ENCODE peak calls at places on chromosomes 3 and 15, in eight cellular contexts. O, H, K, Q, T, A, L and F are unnamed samples.

GRCh38 chr3:28745904-28746617 is 397.4 kb upstream of the AZI2 start:
- DNase-seq in T (no peak), Q (no peak), L (no peak), O (no peak), H (no peak), K (no peak), A (no peak), F (no peak)

GRCh38 chr15:32994810-32995424 is 199.6 kb downstream of the FMN1 start:
- DNase-seq in K (peak), H (no peak), L (no peak), Q (no peak), A (no peak), O (no peak), T (no peak), F (no peak)

GRCh38 chr3:8987673-8988655 is 24.7 kb upstream of the RAD18 start:
- DNase-seq in Q (peak), L (peak), A (peak), T (no peak), K (peak), H (peak), O (no peak), F (peak)

GRCh38 chr3:182618085-182618732 is 175.1 kb upstream of the ATP11B start:
- DNase-seq in Q (no peak), A (no peak), L (no peak), O (no peak), K (peak), T (no peak), H (no peak), F (no peak)

GRCh38 chr3:189909139-189909538 is 211.6 kb downstream of the P3H2 start:
- DNase-seq in Q (no peak), T (no peak), H (no peak), K (no peak), O (no peak), L (no peak), A (no peak), F (no peak)

GRCh38 chr15:95528920-95529319 is 801.6 kb upstream of the NR2F2 start:
- DNase-seq in O (no peak), A (no peak), L (no peak), K (no peak), H (no peak), T (no peak), Q (no peak), F (no peak)

GRCh38 chr3:156480949-156481348 is 74.0 kb downstream of the SSR3 start:
- DNase-seq in T (no peak), A (no peak), O (no peak), K (no peak), L (no peak), H (no peak), Q (no peak), F (no peak)

GRCh38 chr15:48717458-48717857 is 71.9 kb upstream of the FBN1 start:
- DNase-seq in T (no peak), H (no peak), K (no peak), Q (no peak), L (no peak), A (no peak), O (no peak), F (no peak)

GRCh38 chr3:168096210-168096795 is 579 bp upstream of the GOLIM4 start:
- DNase-seq in L (no peak), H (peak), T (peak), K (peak), O (peak), Q (peak), A (peak), F (peak)

GRCh38 chr3:23940775-23941174 is 4.3 kb upstream of the NR1D2 start:
- DNase-seq in T (no peak), O (no peak), H (no peak), Q (no peak), A (no peak), L (no peak), K (no peak), F (no peak)

GRCh38 chr15:68015244-68015643 is 38.9 kb upstream of the PIAS1 start:
- DNase-seq in K (no peak), H (no peak), T (no peak), A (no peak), O (no peak), L (no peak), Q (no peak), F (no peak)

GRCh38 chr15:75069301-75069925 is 46.0 kb downstream of the PPCDC start:
- DNase-seq in Q (no peak), A (no peak), O (peak), L (no peak), T (no peak), H (no peak), K (no peak), F (no peak)

GRCh38 chr3:152202976-152203626 is 65.6 kb upstream of the MBNL1 start:
- DNase-seq in O (no peak), Q (no peak), L (no peak), H (no peak), T (no peak), A (peak), K (no peak), F (no peak)

GRCh38 chr3:187072582-187072981 is 66.7 kb downstream of the RPL39L start:
- DNase-seq in Q (no peak), A (no peak), O (no peak), T (no peak), K (no peak), L (no peak), H (no peak), F (no peak)

DNA sequence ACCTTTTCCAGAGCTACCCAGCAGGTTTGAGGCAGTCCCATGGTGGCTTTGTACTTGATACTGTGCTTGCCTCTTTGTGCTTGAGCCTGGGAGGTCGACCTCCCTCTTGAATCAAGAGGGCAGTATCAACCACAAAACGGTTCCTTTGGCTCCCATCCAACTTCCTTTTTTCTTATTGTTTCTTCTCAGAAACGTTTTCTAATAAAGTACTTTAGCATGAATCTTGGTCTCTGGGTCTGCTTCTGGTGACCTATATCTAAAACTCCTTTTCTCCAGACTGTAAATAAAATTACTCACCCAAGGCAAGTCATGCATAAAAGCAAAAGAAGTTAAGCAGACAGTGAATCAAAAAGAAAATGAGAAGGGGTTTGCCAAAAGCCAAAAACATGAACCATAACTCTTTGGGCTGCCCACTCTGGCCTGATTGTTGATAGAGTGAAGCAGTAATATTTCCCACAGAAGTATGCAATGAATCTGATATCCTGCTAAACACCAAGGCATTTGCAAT is 112.2 kb upstream of the SLC4A7 start:
- DNase-seq in K (no peak), A (peak), L (no peak), Q (no peak), O (no peak), H (no peak), T (no peak), F (no peak)
- H3K27ac ChIP-seq in K (no peak), A (no peak), L (no peak), Q (no peak), O (peak), H (peak), T (no peak), F (peak)

DNA sequence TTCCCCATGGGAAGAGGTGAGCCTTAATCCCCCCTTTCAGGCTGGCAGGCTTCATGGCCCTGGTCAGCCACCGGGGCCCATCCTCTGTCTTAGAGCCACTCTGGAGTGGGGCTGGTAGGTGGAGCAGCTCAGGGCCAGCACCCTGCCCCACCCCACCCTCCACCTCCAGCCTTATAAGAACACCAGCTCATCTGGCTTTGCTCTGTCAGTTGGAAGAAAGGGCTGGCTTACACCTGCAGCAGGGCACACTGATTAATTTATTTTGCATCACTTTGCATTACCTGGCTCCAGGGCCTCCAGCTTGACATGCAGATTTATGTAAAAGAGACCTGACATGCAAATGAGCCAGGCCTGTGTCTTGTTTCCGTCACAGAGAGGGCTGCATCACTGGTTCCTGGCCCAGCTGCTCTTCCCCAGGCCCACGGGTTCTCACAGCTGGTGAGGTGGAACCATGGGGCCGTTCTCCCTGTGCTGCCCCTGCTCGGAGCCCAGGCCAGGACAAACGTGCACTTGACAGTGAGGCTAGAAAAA is 44.4 kb upstream of the MAGEF1 start:
- DNase-seq in K (no peak), T (no peak), O (no peak), Q (no peak), L (no peak), A (no peak), H (peak), F (no peak)
- H3K27ac ChIP-seq in K (peak), T (peak), O (no peak), Q (peak), L (no peak), A (peak), H (peak), F (peak)

GRCh38 chr3:192957441-192957951 is 39.8 kb upstream of the MB21D2 start:
- DNase-seq in A (peak), Q (no peak), K (no peak), L (no peak), O (peak), H (peak), T (peak), F (peak)
- H3K27ac ChIP-seq in A (no peak), Q (peak), K (no peak), L (no peak), O (peak), H (peak), T (peak), F (peak)

GRCh38 chr15:84629033-84629432 is 25.1 kb downstream of the WDR73 start:
- DNase-seq in K (no peak), H (no peak), A (no peak), T (no peak), O (no peak), Q (no peak), L (no peak), F (no peak)

GRCh38 chr15:84633311-84634227 is 20.5 kb downstream of the WDR73 start:
- DNase-seq in T (no peak), H (peak), O (peak), K (peak), L (peak), A (peak), Q (no peak), F (no peak)

GRCh38 chr15:84638103-84638502 is 16.0 kb downstream of the WDR73 start:
- DNase-seq in Q (no peak), T (no peak), K (no peak), L (no peak), O (no peak), A (no peak), H (peak), F (no peak)

GRCh38 chr15:84631706-84632272 is 22.3 kb downstream of the WDR73 start:
- DNase-seq in K (no peak), A (no peak), O (no peak), L (no peak), T (no peak), Q (no peak), H (no peak), F (no peak)

DNA sequence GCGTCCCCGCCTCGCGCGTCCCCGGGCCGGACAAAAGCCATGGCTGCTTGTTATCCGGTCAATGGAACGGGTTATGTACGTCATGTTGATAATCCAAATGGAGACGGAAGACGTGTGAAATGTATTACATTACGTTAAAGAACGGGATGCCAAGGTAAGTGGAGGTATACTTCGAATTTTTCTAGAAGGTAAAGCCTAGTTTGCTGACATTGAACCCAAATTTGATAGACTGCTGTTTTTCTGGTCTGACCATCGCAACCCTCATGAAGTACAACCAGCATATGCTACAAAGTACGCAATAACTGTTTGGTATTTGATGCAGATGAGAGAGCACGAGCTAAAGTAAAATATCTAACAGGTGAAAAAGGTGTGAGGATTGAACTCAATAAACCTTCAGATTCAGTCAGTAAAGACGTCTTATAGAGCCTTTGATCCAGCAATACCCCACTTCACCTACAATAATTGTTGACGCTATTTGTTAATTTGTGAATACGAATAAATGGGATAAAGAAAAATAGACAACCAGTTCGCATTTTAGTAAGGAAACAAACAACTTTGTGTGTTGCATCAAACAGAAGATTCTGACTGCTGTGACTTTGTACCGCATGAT is 19.8 kb downstream of the WDR73 start:
- DNase-seq in L (no peak), T (no peak), K (no peak), Q (no peak), H (no peak), A (no peak), O (no peak), F (no peak)
- H3K27ac ChIP-seq in L (no peak), T (no peak), K (peak), Q (peak), H (no peak), A (peak), O (peak), F (peak)

GRCh38 chr3:64935995-64936394 is 248.2 kb upstream of the ADAMTS9 start:
- DNase-seq in T (no peak), O (no peak), H (no peak), K (no peak), L (no peak), Q (no peak), A (no peak), F (no peak)

GRCh38 chr3:64939309-64939708 is 251.5 kb upstream of the ADAMTS9 start:
- DNase-seq in K (no peak), Q (no peak), O (no peak), H (no peak), A (no peak), T (no peak), L (no peak), F (no peak)

GRCh38 chr3:64939747-64940450 is 252.1 kb upstream of the ADAMTS9 start:
- DNase-seq in K (no peak), Q (no peak), H (no peak), L (no peak), T (no peak), O (no peak), A (peak), F (no peak)

GRCh38 chr3:64932666-64933342 is 245.0 kb upstream of the ADAMTS9 start:
- DNase-seq in T (no peak), K (no peak), A (no peak), O (no peak), H (no peak), Q (no peak), L (no peak), F (no peak)

GRCh38 chr3:64936570-64936969 is 248.8 kb upstream of the ADAMTS9 start:
- DNase-seq in H (no peak), Q (no peak), O (no peak), L (no peak), K (no peak), T (no peak), A (no peak), F (no peak)
- H3K27ac ChIP-seq in H (no peak), Q (no peak), O (no peak), L (no peak), K (no peak), T (no peak), A (no peak), F (peak)

DNA sequence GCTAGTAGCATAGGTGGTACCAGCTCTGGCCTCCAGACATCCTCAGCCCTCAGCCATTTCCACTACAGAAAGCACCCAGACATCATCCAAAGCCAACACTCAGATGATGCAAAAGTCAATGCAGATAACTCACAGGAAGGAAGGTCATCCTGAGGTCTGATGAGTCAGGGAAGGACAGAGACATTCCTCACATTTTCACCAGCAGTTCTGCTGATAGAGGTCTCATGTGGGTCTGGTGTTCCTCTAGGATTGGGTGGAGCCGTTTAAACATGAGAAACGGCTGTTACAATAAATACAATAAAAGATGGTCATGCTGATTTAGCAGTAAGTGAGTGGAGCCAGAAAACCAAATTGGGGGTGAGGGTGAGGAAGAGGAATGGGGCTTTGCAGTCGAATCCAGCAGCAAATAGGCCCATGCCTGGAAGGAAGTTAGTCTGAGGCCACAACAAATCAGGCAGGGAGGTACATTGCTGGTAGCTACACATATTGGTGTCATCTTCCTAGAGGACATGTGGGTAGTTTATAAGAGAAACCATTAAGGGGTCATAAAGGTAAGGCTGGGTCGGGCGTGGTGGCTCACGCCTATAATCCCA is 33.3 kb upstream of the FLNB start:
- DNase-seq in H (peak), A (no peak), O (no peak), Q (no peak), L (no peak), K (no peak), T (peak), F (no peak)
- H3K27ac ChIP-seq in H (peak), A (peak), O (peak), Q (no peak), L (no peak), K (no peak), T (peak), F (peak)

GRCh38 chr3:63709576-63709975 is 57.1 kb downstream of the SNTN start:
- DNase-seq in O (no peak), T (no peak), Q (no peak), K (no peak), H (no peak), A (no peak), L (no peak), F (no peak)

GRCh38 chr3:63705092-63705645 is 52.7 kb downstream of the SNTN start:
- DNase-seq in A (no peak), H (no peak), K (no peak), Q (no peak), T (no peak), O (no peak), L (no peak), F (no peak)

GRCh38 chr3:63706321-63707085 is 54.0 kb downstream of the SNTN start:
- DNase-seq in T (no peak), Q (no peak), H (no peak), O (no peak), K (no peak), L (no peak), A (no peak), F (no peak)

DNA sequence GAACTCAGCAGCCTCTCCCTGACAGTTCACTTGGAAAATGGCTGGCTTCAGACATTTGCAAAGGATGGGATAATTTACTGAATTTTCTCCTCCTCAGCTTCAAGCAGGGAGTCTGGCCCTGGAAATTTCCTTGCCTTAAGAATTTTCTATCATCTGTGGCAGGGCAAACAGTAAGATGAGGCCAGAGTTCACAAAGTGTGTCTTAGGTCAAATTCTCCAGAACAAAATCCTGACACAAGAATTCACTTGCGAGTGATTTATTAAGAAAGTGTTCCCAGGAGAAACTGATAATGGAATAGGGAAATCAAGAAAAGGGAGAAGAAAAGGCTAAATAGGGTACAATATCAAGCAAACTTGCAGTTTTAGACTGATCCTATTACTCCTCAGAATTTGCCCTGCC is 55.3 kb downstream of the SNTN start:
- DNase-seq in Q (no peak), O (no peak), H (no peak), L (no peak), T (no peak), K (no peak), A (no peak), F (no peak)
- H3K27ac ChIP-seq in Q (peak), O (no peak), H (no peak), L (no peak), T (no peak), K (no peak), A (no peak), F (no peak)

GRCh38 chr15:78061963-78062427 is 15.5 kb downstream of the TBC1D2B start:
- DNase-seq in T (no peak), A (no peak), H (no peak), Q (no peak), O (peak), L (no peak), K (peak), F (no peak)
- H3K27ac ChIP-seq in T (no peak), A (peak), H (peak), Q (peak), O (peak), L (peak), K (no peak), F (peak)

GRCh38 chr3:192836469-192836820 is 81.2 kb downstream of the MB21D2 start:
- DNase-seq in Q (no peak), T (no peak), L (no peak), H (no peak), K (no peak), O (no peak), A (no peak), F (no peak)
- H3K27ac ChIP-seq in Q (no peak), T (no peak), L (no peak), H (peak), K (no peak), O (no peak), A (no peak), F (peak)

DNA sequence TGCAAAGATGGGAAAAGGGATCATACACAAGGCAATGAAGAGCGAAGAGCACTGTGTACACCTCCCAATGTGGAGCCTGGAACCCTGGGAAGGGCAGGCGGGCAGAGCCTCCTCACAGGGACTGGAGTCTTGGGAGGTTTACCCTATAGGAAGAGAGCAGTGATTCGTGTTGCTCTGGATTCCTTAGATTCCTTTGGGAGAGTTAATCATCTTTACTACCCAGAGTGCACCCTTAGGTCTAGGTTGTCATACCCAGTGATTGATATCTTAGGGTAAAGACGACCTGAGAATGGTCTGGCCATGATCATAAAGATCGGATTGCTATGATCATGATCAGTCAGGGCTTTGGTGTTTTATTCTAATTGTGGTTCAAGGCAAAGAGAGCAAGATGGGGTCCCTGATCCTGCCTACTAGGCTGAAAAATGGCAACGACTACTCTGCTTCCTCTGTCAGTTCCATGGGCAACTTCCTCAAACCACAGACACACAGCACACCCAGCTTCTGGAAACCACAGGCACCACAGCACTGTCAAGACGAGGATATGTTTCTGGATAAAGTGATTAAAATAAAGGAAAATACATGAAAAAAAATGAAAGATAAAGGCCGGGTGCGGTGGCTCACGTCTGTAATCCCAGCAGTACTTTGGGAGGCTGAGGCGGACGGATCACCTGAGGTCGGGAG is 20.4 kb upstream of the MAP6D1 start:
- DNase-seq in O (no peak), L (no peak), T (no peak), Q (no peak), K (no peak), H (no peak), A (no peak), F (no peak)
- H3K27ac ChIP-seq in O (no peak), L (no peak), T (peak), Q (no peak), K (no peak), H (peak), A (no peak), F (no peak)